ENCODE peak calls at places on chromosomes 2 and 18, in four cellular contexts. Y, I, N and Z are unnamed samples. For H3K79me2, the result is how much of the 10 kb centered on the place peaks cover.

GRCh38 chr18:9671214-9671613 is 36.9 kb upstream of the RAB31 start:
- DNase-seq in Y (no peak), I (no peak), N (no peak), Z (no peak)

GRCh38 chr2:56369316-56369715 is 185.5 kb downstream of the CCDC85A start:
- DNase-seq in Y (no peak), I (no peak), N (no peak), Z (no peak)

GRCh38 chr2:134583997-134584520 is 134.7 kb downstream of the TMEM163 start:
- DNase-seq in Y (no peak), I (no peak), N (no peak), Z (no peak)

GRCh38 chr2:219526320-219527075 is 12.2 kb downstream of the ASIC4 start:
- DNase-seq in Y (no peak), I (no peak), N (peak), Z (no peak)

GRCh38 chr18:25262920-25263319 is 89.0 kb downstream of the ZNF521 start:
- DNase-seq in Y (no peak), I (no peak), N (no peak), Z (no peak)

GRCh38 chr2:225270861-225271260 is 128.6 kb upstream of the NYAP2 start:
- DNase-seq in Y (peak), I (peak), N (peak), Z (no peak)

GRCh38 chr2:233940376-233941276 is 23.5 kb downstream of the TRPM8 start:
- DNase-seq in Y (no peak), I (no peak), N (no peak), Z (no peak)

GRCh38 chr2:153416071-153416470 is 62.5 kb downstream of the RPRM start:
- DNase-seq in Y (no peak), I (no peak), N (no peak), Z (no peak)

GRCh38 chr2:167784071-167784400 is 463.4 kb downstream of the STK39 start:
- DNase-seq in Y (no peak), I (no peak), N (no peak), Z (no peak)

GRCh38 chr2:111919794-111920608 is 21.6 kb downstream of the MERTK start:
- DNase-seq in Y (no peak), I (no peak), N (no peak), Z (peak)

GRCh38 chr18:26710460-26711096 is 154.9 kb downstream of the AQP4 start:
- DNase-seq in Y (peak), I (no peak), N (no peak), Z (no peak)

GRCh38 chr2:54599914-54600313 is 123.5 kb upstream of the EML6 start:
- DNase-seq in Y (no peak), I (no peak), N (peak), Z (no peak)

GRCh38 chr18:59514193-59514592 is 155.1 kb upstream of the LMAN1 start:
- DNase-seq in Y (no peak), I (no peak), N (peak), Z (peak)

GRCh38 chr18:79200546-79201268 is 131.5 kb downstream of the ATP9B start:
- DNase-seq in Y (no peak), I (peak), N (no peak), Z (no peak)

GRCh38 chr2:10452334-10452733 is 4.2 kb upstream of the ODC1 start:
- DNase-seq in Y (no peak), I (peak), N (no peak), Z (peak)

GRCh38 chr2:200306969-200307811 is 697 bp downstream of the SPATS2L start:
- DNase-seq in Y (no peak), I (peak), N (peak), Z (no peak)

GRCh38 chr2:94923196-94923595 is 52.0 kb downstream of the TEKT4 start:
- DNase-seq in Y (no peak), I (no peak), N (no peak), Z (no peak)

GRCh38 chr2:119292226-119292625 is 68.6 kb downstream of the STEAP3 start:
- DNase-seq in Y (no peak), I (no peak), N (no peak), Z (peak)

GRCh38 chr2:226443112-226443511 is 356.5 kb downstream of the IRS1 start:
- DNase-seq in Y (no peak), I (no peak), N (no peak), Z (peak)

GRCh38 chr2:49288902-49289680 is 134.8 kb upstream of the FSHR start:
- DNase-seq in Y (no peak), I (no peak), N (no peak), Z (no peak)

GRCh38 chr18:46555724-46556123 is 101.3 kb downstream of the LOXHD1 start:
- DNase-seq in Y (no peak), I (peak), N (peak), Z (peak)

GRCh38 chr18:73365018-73365417 is 497.2 kb upstream of the NETO1 start:
- DNase-seq in Y (no peak), I (no peak), N (no peak), Z (no peak)

GRCh38 chr2:185215497-185215896 is 523.1 kb upstream of the FSIP2 start:
- DNase-seq in Y (no peak), I (no peak), N (no peak), Z (peak)

GRCh38 chr18:36186461-36187137 is 698 bp upstream of the MOCOS start:
- DNase-seq in Y (no peak), I (peak), N (peak), Z (peak)

GRCh38 chr18:21064347-21064746 is 47.3 kb downstream of the ROCK1 start:
- DNase-seq in Y (no peak), I (no peak), N (no peak), Z (no peak)

GRCh38 chr2:100260712-100261620 is 61.3 kb downstream of the LONRF2 start:
- DNase-seq in Y (no peak), I (peak), N (peak), Z (peak)

GRCh38 chr2:99674031-99674430 is 184.2 kb upstream of the REV1 start:
- DNase-seq in Y (no peak), I (no peak), N (no peak), Z (no peak)

GRCh38 chr2:3661149-3661660 is 3.2 kb downstream of the ALLC start:
- DNase-seq in Y (no peak), I (no peak), N (no peak), Z (no peak)

GRCh38 chr2:174014021-174014698 is 49.0 kb upstream of the SP3 start:
- DNase-seq in Y (no peak), I (no peak), N (no peak), Z (no peak)

GRCh38 chr18:46393961-46394360 is 263.1 kb downstream of the LOXHD1 start:
- DNase-seq in Y (no peak), I (no peak), N (no peak), Z (no peak)

GRCh38 chr2:26588576-26588975 is 52.6 kb downstream of the CIB4 start:
- DNase-seq in Y (no peak), I (peak), N (no peak), Z (no peak)

DNA sequence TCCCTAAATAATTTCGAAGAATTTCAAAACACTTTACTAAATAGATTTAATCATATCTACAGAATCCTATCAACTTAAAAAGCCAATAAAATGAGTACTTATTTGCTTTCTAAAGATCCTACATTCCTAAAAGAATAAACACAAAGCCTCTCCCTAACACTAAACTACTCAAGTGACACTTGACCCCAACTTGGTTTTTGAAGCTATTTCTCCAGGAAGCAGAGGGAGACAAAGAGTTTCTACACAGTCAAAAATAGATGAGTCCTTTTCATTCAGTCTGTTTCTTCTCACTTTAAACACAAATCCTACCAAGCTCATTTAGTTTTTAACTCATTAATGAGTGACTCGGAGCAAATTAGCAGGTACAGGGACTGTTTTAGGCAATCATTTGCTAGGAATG is 2.1 kb downstream of the ATL2 start:
- DNase-seq in Y (no peak), I (no peak), N (peak), Z (no peak)
- TF ChIP-seq MAX in Y (no peak), I (no peak), N (no peak), Z (no peak)

GRCh38 chr2:216340280-216340631 is 32.0 kb downstream of the MARCHF4 start:
- DNase-seq in Y (no peak), I (no peak), N (no peak), Z (no peak)

GRCh38 chr2:216335252-216335651 is 37.0 kb downstream of the MARCHF4 start:
- DNase-seq in Y (no peak), I (no peak), N (no peak), Z (no peak)

GRCh38 chr2:216343221-216343985 is 28.9 kb downstream of the MARCHF4 start:
- DNase-seq in Y (no peak), I (no peak), N (no peak), Z (no peak)

GRCh38 chr2:216341151-216341550 is 31.1 kb downstream of the MARCHF4 start:
- DNase-seq in Y (no peak), I (no peak), N (no peak), Z (no peak)

DNA sequence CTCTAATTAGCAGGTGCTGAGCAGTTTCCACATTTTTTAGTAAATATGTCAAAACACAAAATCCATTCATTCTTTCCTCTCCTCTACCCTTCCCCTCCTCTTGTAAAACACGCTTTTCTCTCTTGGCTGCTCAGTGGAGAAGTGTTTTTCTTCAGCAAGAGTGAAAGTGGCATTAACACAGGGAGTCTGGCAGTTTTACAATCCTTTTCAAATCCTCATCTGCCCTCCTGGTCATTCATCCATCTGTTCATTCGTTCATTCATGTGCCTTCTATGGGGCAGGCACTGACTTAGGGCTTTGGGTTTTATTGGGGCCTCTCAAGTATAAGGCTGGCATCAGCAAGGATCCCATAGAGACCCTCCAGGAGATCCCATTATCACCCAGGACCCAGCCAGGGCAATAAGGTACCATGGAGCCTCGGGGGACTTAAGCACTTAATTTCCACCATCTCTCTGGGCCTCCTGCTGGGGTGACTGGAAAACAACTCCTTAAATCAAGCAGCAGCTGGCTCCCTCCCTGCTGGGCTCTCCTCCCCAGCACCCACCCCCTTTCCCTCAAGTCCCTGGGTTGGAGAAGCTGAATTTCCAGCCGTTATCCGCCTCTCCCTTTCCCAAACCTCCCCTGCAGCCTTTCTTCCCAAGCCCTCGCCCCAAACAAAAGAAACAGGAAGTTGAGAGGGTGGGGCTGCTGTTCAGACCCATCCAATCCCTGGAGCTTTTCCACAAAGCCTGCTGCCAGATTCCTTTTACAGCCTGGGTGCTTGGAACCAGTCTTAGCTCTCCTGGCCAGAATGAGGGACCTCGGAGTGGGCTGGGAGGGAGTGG is 32.6 kb downstream of the MARCHF4 start:
- DNase-seq in Y (no peak), I (peak), N (no peak), Z (no peak)
- TF ChIP-seq NFIC in Y (no peak), I (no peak), N (no peak), Z (no peak)

DNA sequence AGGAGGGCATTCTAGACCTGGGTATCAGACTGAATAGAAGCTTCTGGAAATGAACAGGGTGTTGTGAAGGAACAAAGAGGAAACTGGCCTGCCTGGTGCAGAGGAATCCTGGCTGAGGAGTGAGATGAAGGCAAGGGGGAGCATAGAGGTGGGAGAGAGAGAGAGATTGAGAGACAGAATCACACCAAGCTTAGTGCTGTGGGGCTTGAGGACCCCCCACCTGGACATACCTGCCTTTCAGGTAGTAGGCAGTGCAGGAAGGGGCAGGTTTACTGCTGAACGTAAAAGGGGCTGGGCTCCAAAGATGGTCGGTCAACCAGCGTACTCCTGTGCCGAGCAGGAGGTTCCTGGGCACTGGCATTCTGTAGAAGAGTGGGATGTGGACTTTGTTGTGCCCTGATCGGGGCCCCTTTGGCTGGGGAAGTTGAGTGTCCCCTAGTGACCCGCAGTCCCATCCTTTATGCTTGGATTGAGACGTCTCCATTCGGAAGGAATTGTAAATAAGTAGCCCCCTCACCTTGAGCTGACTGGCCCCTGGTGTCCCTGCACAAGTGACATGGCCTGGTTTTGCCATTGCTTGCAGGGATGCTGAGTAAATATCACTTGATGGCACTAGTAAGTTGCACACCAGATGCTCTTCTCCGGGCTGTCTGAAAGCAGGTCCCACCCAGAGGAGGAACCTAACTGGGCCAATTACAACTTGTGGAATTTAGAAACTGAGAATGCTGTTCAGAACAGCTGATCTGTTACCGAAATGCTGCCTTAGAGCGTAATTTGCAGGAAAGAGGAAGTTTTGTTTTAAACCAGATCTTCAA is 1.4 kb downstream of the UBE2F start:
- DNase-seq in Y (peak), I (peak), N (peak), Z (peak)
- H3K79me2 ChIP-seq in Y (under half), I (half or more), N (half or more), Z (half or more)

GRCh38 chr18:48887905-48888531 is 62.7 kb downstream of the SMAD7 start:
- DNase-seq in Y (no peak), I (no peak), N (no peak), Z (no peak)
- TF ChIP-seq MAX in Y (no peak), I (no peak), N (no peak), Z (no peak)

GRCh38 chr18:23277399-23277798 is 142.1 kb downstream of the CABLES1 start:
- DNase-seq in Y (no peak), I (no peak), N (no peak), Z (no peak)
- TF ChIP-seq NFIC in Y (no peak), I (no peak), N (no peak), Z (no peak)

GRCh38 chr2:73084971-73085370 is 13.5 kb upstream of the SFXN5 start:
- DNase-seq in Y (no peak), I (no peak), N (no peak), Z (no peak)
- H3K79me2 ChIP-seq in Y (under half), I (half or more), N (under half), Z (under half)